ENCODE peak calls at places on chromosomes 16 and 17, in ten cellular contexts. S, N, Y, A, X, T, Z, B, H and I are unnamed samples.

GRCh38 chr17:33328129-33328528 is 35.0 kb upstream of the ASIC2 start:
- DNase-seq in S (no peak), N (no peak), Y (no peak), A (no peak), X (no peak), T (no peak), Z (peak; percentile 69), B (no peak), H (no peak), I (no peak)

GRCh38 chr16:27762441-27762840 is 212.5 kb downstream of the KATNIP start:
- DNase-seq in S (no peak), N (no peak), Y (no peak), A (no peak), X (no peak), T (no peak), Z (no peak), B (no peak), H (no peak), I (no peak)

GRCh38 chr17:76097716-76098295 is 5.8 kb downstream of the EXOC7 start:
- DNase-seq in S (no peak), N (no peak), Y (no peak), A (no peak), X (no peak), T (no peak), Z (no peak), B (no peak), H (no peak), I (no peak)

GRCh38 chr17:49924116-49924515 is 44.9 kb upstream of the DLX4 start:
- DNase-seq in S (no peak), N (no peak), Y (no peak), A (no peak), X (no peak), T (no peak), Z (no peak), B (no peak), H (peak; percentile 64), I (no peak)

GRCh38 chr16:88983771-88984687 is 7.0 kb upstream of the CBFA2T3 start:
- DNase-seq in S (no peak), N (no peak), Y (no peak), A (no peak), X (no peak), T (no peak), Z (no peak), B (no peak), H (peak; percentile 79), I (no peak)

GRCh38 chr17:49549691-49550678 is 25.7 kb upstream of the NXPH3 start:
- DNase-seq in S (no peak), N (no peak), Y (no peak), A (no peak), X (no peak), T (no peak), Z (no peak), B (no peak), H (no peak), I (peak; percentile 67)

GRCh38 chr16:72042157-72042660 is 12.1 kb upstream of the HP start:
- DNase-seq in S (no peak), N (no peak), Y (no peak), A (no peak), X (no peak), T (no peak), Z (no peak), B (no peak), H (no peak), I (no peak)

GRCh38 chr17:74386397-74386796 is 19.1 kb downstream of the GPR142 start:
- DNase-seq in S (no peak), N (no peak), Y (no peak), A (no peak), X (no peak), T (no peak), Z (no peak), B (no peak), H (no peak), I (no peak)

DNA sequence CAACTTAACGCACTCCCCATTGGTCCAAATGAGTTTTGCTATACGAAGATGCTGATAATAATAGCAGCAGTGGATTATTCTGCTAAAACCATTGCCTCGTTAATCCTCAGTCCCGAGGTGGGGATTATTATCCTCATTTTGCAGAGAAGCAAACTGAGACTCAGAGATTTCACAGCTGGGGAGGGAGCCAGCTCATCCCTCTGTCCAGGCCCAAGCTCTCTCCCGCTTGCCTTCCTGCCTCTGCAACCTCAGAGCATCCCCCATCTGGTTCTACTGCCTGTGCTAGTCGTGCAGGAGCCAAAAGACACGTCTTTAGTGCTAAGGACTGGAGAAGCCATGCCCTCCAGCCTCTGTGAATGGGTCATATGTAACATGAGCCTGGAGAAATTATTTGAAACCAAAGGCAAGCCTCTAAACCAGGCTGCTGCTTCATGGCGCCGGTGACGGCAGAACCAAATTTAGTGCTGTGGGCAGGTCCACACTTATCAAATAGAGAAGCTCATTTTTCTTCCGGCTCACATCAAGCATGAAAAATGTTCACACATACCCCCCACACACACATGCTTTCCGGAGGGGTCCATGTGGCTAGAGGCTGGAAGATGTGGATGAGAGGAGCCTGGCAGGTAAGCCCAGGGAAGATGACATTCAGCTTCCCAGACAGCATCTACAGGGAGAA is 13.5 kb downstream of the MAPT start:
- DNase-seq in S (no peak), N (no peak), Y (no peak), A (no peak), X (no peak), T (no peak), Z (no peak), B (no peak), H (no peak), I (no peak)
- TF ChIP-seq EP300 in S (no peak), N (no peak), Y (no peak), A (no peak), X (no peak), T (no peak), Z (no peak), B (no peak), H (no peak), I (no peak)

DNA sequence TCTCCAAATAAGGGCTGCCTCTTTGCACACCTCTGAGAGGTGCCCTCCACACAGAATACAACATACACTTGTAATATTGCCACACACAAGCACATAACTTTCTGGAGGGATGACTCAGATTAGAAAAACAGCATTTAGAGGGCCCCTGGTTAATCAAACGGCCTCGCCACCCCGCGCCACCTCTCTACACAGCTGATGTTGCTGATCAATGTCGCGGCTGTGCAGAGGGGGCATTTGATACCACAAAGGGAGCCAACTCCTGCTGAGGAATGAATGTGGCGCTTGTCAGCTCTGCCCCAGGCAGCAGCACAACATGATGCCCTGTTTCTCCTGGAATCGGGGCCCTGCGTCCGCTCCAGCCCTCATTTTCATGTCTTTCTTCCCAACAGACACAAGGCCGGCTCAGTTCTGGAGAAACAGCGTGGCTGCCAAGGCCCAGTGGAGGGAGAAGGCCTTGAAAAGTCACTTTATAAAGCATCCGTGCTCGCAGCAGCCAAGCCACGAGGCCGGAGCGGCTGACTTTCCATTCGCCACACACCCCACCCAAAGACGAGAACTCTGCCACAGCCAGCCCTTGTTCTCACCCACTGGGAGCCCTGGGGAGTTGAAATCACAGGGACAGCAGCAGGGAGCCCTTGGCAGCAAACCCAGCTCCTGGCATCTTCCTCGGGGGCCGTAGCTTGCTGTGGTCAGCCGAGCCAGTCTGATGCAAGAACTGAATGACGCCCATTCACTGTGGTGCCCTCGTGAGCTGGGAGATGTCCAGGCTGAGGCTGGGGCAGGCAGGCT is 65.7 kb downstream of the XYLT1 start:
- DNase-seq in S (no peak), N (peak; percentile 79), Y (peak; percentile 78), A (peak; percentile 49), X (no peak), T (peak; percentile 97), Z (no peak), B (no peak), H (peak; percentile 69), I (peak; percentile 92)
- H3K4me3 ChIP-seq in S (no peak overlapping the region), N (no peak overlapping the region), Y (no peak overlapping the region), A (no peak overlapping the region), X (no peak overlapping the region), T (no peak overlapping the region), Z (no peak overlapping the region), B (no peak overlapping the region), H (no peak overlapping the region), I (no peak overlapping the region)

DNA sequence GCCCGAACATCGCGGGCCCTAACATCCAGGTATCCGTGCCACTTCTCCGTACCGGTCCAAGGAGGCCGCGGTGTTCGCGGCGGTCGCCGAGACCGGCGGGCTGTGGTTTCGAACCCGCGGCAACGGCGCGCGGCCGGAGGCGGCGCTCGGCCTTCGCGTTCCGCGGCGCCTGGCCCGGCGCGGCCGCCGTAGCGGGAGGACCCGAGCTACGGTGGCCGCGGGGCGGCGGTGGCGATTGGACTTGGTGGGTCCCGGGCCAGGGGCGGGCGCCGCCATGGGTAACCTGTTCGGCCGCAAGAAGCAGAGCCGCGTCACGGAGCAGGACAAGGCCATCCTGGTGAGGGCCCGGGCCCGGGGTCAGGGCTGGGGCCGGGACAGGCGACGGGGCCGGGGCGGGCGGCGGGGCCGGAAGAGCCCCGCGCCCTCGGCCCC is at the start of gene CHMP6:
- DNase-seq in S (peak; percentile 79), N (peak; percentile 83), Y (peak; percentile 52), A (peak; percentile 76), X (peak; percentile 92), T (peak; percentile 87), Z (peak; percentile 85), B (peak; percentile 87), H (peak; percentile 97), I (peak; percentile 83)
- TF ChIP-seq POLR2A in S (no peak), N (no peak), Y (no peak), A (no peak), X (no peak), T (no peak), Z (no peak), B (peak; percentile 29), H (no peak), I (no peak)

GRCh38 chr16:83890359-83890758 is 8.6 kb upstream of the MLYCD start:
- DNase-seq in S (no peak), N (no peak), Y (no peak), A (no peak), X (no peak), T (no peak), Z (no peak), B (no peak), H (no peak), I (no peak)

GRCh38 chr16:83887564-83887963 is 11.4 kb upstream of the MLYCD start:
- DNase-seq in S (no peak), N (no peak), Y (no peak), A (no peak), X (no peak), T (no peak), Z (no peak), B (no peak), H (no peak), I (no peak)

GRCh38 chr16:83888672-83889044 is 10.3 kb upstream of the MLYCD start:
- DNase-seq in S (no peak), N (no peak), Y (no peak), A (no peak), X (peak; percentile 57), T (no peak), Z (no peak), B (no peak), H (no peak), I (no peak)

GRCh38 chr16:83895243-83895642 is 3.7 kb upstream of the MLYCD start:
- DNase-seq in S (no peak), N (no peak), Y (no peak), A (no peak), X (no peak), T (no peak), Z (no peak), B (no peak), H (no peak), I (no peak)

DNA sequence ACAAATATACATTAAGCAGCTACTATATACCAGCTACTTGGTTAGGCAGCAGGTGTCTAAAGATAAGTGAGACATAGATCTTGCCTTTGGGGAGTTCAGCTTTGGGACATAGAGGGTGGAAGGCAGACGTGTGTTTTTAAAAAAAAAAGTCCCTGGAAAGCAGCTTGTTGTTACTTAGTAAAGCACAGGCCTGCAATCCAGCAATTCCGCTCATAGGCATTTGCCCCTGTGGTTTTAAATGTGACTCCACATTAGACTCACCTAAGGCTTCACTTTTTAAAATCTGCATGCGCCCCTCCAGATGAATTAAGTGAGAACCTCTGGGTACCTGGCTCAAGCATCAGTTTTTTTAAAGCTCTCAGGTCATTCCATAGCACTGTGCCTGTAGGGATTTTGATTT is 7.2 kb upstream of the MLYCD start:
- DNase-seq in S (no peak), N (no peak), Y (no peak), A (no peak), X (no peak), T (no peak), Z (no peak), B (peak; percentile 22), H (no peak), I (no peak)
- TF ChIP-seq EP300 in S (no peak), N (no peak), Y (no peak), A (no peak), X (no peak), T (no peak), Z (no peak), B (no peak), H (no peak), I (no peak)